ENCODE peak calls at places on chromosomes 12 and 14, in six cellular contexts. A is renal cortical epithelial cell, X is 8988T, Q is occipital lobe, U is NCI-H2029 treated with DMSO at 0.1 percent for 48 hours, K is nucleus accumbens. F is an unnamed sample.

GRCh38 chr14:104979758-104980591 is 1.8 kb upstream of the AHNAK2 start:
- DNase-seq in K (no peak), Q (no peak), X (no peak), U (no peak), A (peak), F (no peak)

GRCh38 chr12:123150273-123150803 is 552 bp downstream of the PITPNM2 start:
- DNase-seq in U (no peak), Q (no peak), A (no peak), X (peak), K (no peak), F (no peak)

GRCh38 chr14:59358105-59358504 is 107.1 kb downstream of the GPR135 start:
- DNase-seq in U (peak), A (peak), Q (no peak), X (no peak), K (no peak), F (peak)

GRCh38 chr12:92597997-92598396 is 104.8 kb upstream of the PLEKHG7 start:
- DNase-seq in Q (no peak), K (no peak), X (no peak), U (no peak), A (peak), F (no peak)

GRCh38 chr12:64177001-64177400 is 45.1 kb downstream of the KICS2 start:
- DNase-seq in X (no peak), Q (no peak), A (no peak), U (no peak), K (no peak), F (no peak)

GRCh38 chr12:122937622-122938091 is 28.6 kb downstream of the ABCB9 start:
- DNase-seq in Q (no peak), X (no peak), A (peak), K (no peak), U (no peak), F (no peak)

GRCh38 chr14:44847910-44848309 is 113.8 kb downstream of the KLHL28 start:
- DNase-seq in A (peak), U (no peak), Q (no peak), K (no peak), X (no peak), F (no peak)

GRCh38 chr12:3259976-3260375 is 182.8 kb downstream of the TSPAN9 start:
- DNase-seq in K (no peak), A (peak), X (no peak), U (no peak), Q (no peak), F (no peak)

GRCh38 chr12:79327465-79327864 is 363.3 kb downstream of the PAWR start:
- DNase-seq in A (no peak), X (no peak), Q (no peak), K (no peak), U (no peak), F (no peak)

GRCh38 chr12:75706786-75707605 is 195.6 kb upstream of the KRR1 start:
- DNase-seq in Q (no peak), A (no peak), X (no peak), U (no peak), K (no peak), F (no peak)

GRCh38 chr12:64193045-64193444 is 29.1 kb downstream of the KICS2 start:
- DNase-seq in X (no peak), Q (no peak), K (no peak), U (no peak), A (no peak), F (no peak)

GRCh38 chr12:109084425-109084824 is 8.8 kb downstream of the ALKBH2 start:
- DNase-seq in K (no peak), A (peak), X (no peak), U (no peak), Q (no peak), F (no peak)

GRCh38 chr14:103699901-103700752 is 15.1 kb downstream of the XRCC3 start:
- DNase-seq in X (no peak), K (peak), Q (peak), A (no peak), U (no peak), F (peak)

GRCh38 chr12:27291862-27292261 is 40.8 kb upstream of the BMAL2 start:
- DNase-seq in A (peak), K (no peak), Q (no peak), X (no peak), U (no peak), F (no peak)

GRCh38 chr14:68665116-68665515 is 127.8 kb downstream of the ZFP36L1 start:
- DNase-seq in Q (no peak), X (no peak), A (no peak), K (no peak), U (no peak), F (no peak)

GRCh38 chr12:11717533-11717961 is 68.1 kb downstream of the ETV6 start:
- DNase-seq in U (no peak), X (no peak), A (peak), Q (no peak), K (no peak), F (no peak)

GRCh38 chr14:79161576-79161975 is 991.4 kb downstream of the NRXN3 start:
- DNase-seq in Q (no peak), U (no peak), A (peak), X (no peak), K (no peak), F (no peak)

GRCh38 chr14:23171251-23171975 is 12.0 kb downstream of the SLC7A8 start:
- DNase-seq in X (no peak), Q (no peak), U (no peak), A (peak), K (no peak), F (no peak)